ENCODE peak calls at places on chromosomes 2 and 18, in seven cellular contexts. One of them, this sample, is unnamed.

GRCh38 chr2:240856151-240856980 is 12.3 kb upstream of the AGXT start:
- DNase-seq in left ventricle myocardium inferior: no peak
- DNase-seq in mucosa of descending colon: no peak
- DNase-seq in WERI-Rb-1: peak
- DNase-seq in fibroblast of villous mesenchyme: no peak
- DNase-seq in CD14-positive monocyte: no peak
- DNase-seq in GM12865: peak
- DNase-seq in this sample: no peak

GRCh38 chr2:238097988-238098853 is 1.9 kb upstream of the ESPNL start:
- DNase-seq in mucosa of descending colon: peak
- DNase-seq in CD14-positive monocyte: peak
- DNase-seq in WERI-Rb-1: peak
- DNase-seq in left ventricle myocardium inferior: peak
- DNase-seq in fibroblast of villous mesenchyme: peak
- DNase-seq in GM12865: peak
- DNase-seq in this sample: peak

GRCh38 chr2:46847185-46847710 is 68.4 kb downstream of the MCFD2 start:
- DNase-seq in left ventricle myocardium inferior: peak
- DNase-seq in mucosa of descending colon: peak
- DNase-seq in WERI-Rb-1: no peak
- DNase-seq in CD14-positive monocyte: peak
- DNase-seq in GM12865: no peak
- DNase-seq in fibroblast of villous mesenchyme: peak
- DNase-seq in this sample: no peak

GRCh38 chr18:31371970-31372369 is 4.6 kb upstream of the DSG4 start:
- DNase-seq in CD14-positive monocyte: no peak
- DNase-seq in WERI-Rb-1: no peak
- DNase-seq in fibroblast of villous mesenchyme: no peak
- DNase-seq in mucosa of descending colon: no peak
- DNase-seq in GM12865: no peak
- DNase-seq in left ventricle myocardium inferior: no peak
- DNase-seq in this sample: no peak

GRCh38 chr2:164538250-164538866 is 82.9 kb downstream of the GRB14 start:
- DNase-seq in fibroblast of villous mesenchyme: peak
- DNase-seq in WERI-Rb-1: peak
- DNase-seq in CD14-positive monocyte: no peak
- DNase-seq in mucosa of descending colon: peak
- DNase-seq in GM12865: peak
- DNase-seq in left ventricle myocardium inferior: no peak
- DNase-seq in this sample: no peak

GRCh38 chr2:126843046-126843445 is 55.6 kb upstream of the TEX51 start:
- DNase-seq in left ventricle myocardium inferior: no peak
- DNase-seq in fibroblast of villous mesenchyme: no peak
- DNase-seq in GM12865: no peak
- DNase-seq in WERI-Rb-1: no peak
- DNase-seq in mucosa of descending colon: no peak
- DNase-seq in CD14-positive monocyte: no peak
- DNase-seq in this sample: no peak

GRCh38 chr2:47269316-47270232 is 114.5 kb upstream of the STPG4 start:
- DNase-seq in GM12865: no peak
- DNase-seq in fibroblast of villous mesenchyme: peak
- DNase-seq in left ventricle myocardium inferior: peak
- DNase-seq in mucosa of descending colon: peak
- DNase-seq in WERI-Rb-1: no peak
- DNase-seq in CD14-positive monocyte: peak
- DNase-seq in this sample: no peak

GRCh38 chr18:59951591-59951990 is 51.8 kb downstream of the PMAIP1 start:
- DNase-seq in WERI-Rb-1: no peak
- DNase-seq in mucosa of descending colon: no peak
- DNase-seq in CD14-positive monocyte: no peak
- DNase-seq in fibroblast of villous mesenchyme: no peak
- DNase-seq in left ventricle myocardium inferior: no peak
- DNase-seq in GM12865: no peak
- DNase-seq in this sample: no peak

GRCh38 chr2:152537252-152537651 is 180.0 kb downstream of the PRPF40A start:
- DNase-seq in left ventricle myocardium inferior: no peak
- DNase-seq in GM12865: no peak
- DNase-seq in CD14-positive monocyte: no peak
- DNase-seq in fibroblast of villous mesenchyme: peak
- DNase-seq in mucosa of descending colon: no peak
- DNase-seq in WERI-Rb-1: peak
- DNase-seq in this sample: no peak

GRCh38 chr2:66839551-66840320 is 404.8 kb downstream of the MEIS1 start:
- DNase-seq in CD14-positive monocyte: no peak
- DNase-seq in GM12865: no peak
- DNase-seq in mucosa of descending colon: no peak
- DNase-seq in WERI-Rb-1: no peak
- DNase-seq in left ventricle myocardium inferior: no peak
- DNase-seq in fibroblast of villous mesenchyme: no peak
- DNase-seq in this sample: no peak

GRCh38 chr2:226308981-226309380 is 490.6 kb downstream of the IRS1 start:
- DNase-seq in mucosa of descending colon: no peak
- DNase-seq in WERI-Rb-1: no peak
- DNase-seq in left ventricle myocardium inferior: no peak
- DNase-seq in fibroblast of villous mesenchyme: peak
- DNase-seq in GM12865: no peak
- DNase-seq in CD14-positive monocyte: no peak
- DNase-seq in this sample: no peak

GRCh38 chr2:111662039-111662740 is 221.8 kb downstream of the ANAPC1 start:
- DNase-seq in GM12865: no peak
- DNase-seq in fibroblast of villous mesenchyme: no peak
- DNase-seq in mucosa of descending colon: no peak
- DNase-seq in left ventricle myocardium inferior: no peak
- DNase-seq in WERI-Rb-1: no peak
- DNase-seq in CD14-positive monocyte: no peak
- DNase-seq in this sample: no peak

GRCh38 chr2:18149660-18150246 is 271.3 kb downstream of the KCNS3 start:
- DNase-seq in mucosa of descending colon: no peak
- DNase-seq in GM12865: peak
- DNase-seq in left ventricle myocardium inferior: no peak
- DNase-seq in WERI-Rb-1: no peak
- DNase-seq in CD14-positive monocyte: no peak
- DNase-seq in fibroblast of villous mesenchyme: peak
- DNase-seq in this sample: no peak

DNA sequence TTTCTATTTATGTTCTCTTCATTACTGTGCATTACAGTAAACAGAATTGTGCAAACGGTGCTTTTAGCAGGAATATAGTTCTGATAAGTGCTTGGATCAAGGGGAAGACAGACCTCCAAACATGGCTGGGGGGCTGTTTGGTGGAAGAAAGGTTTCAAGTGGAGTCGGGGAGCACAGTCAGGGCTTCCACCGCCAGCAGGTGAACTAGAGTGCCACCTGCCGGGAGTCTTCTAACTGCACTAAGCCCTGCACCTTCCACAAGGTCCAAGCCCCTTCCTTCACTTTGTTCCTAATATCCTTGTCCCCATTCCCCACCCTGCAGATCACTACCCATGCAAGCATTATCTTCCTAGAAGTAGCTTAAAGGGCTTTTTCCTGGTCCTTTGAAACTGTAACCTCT is 11.1 kb downstream of the ONECUT2 start:
- DNase-seq in mucosa of descending colon: peak
- DNase-seq in GM12865: peak
- DNase-seq in WERI-Rb-1: peak
- DNase-seq in fibroblast of villous mesenchyme: peak
- DNase-seq in left ventricle myocardium inferior: no peak
- DNase-seq in CD14-positive monocyte: no peak
- DNase-seq in this sample: peak
- TF ChIP-seq CTCF in mucosa of descending colon: peak
- TF ChIP-seq CTCF in GM12865: peak
- TF ChIP-seq CTCF in WERI-Rb-1: peak
- TF ChIP-seq CTCF in fibroblast of villous mesenchyme: peak
- TF ChIP-seq CTCF in left ventricle myocardium inferior: peak
- TF ChIP-seq CTCF in CD14-positive monocyte: no peak
- TF ChIP-seq CTCF in this sample: peak

DNA sequence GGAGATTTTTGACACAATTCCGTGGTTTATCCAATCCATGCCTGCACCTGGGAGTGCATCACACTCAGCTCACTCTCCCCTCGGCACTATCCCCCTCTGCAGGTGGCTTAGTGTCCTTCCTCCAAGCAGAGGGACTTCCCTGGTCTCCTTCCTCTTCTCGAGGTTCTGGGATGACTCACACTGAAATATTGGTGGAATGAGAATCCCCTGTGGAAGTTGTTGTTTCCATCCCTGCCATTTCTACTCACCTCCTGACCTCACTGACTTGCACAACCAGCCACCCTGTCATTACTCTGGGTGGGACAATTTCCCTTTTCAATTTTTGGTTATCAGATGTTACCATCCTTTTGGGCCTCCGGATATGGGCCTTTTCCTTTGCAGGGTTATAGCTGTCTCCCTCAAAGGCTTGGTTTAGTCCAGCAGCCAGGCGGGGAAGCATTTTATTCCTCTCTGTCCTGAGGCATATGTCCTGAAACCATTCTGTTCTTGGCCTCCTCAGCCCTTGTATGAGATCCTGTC is 59.9 kb downstream of the PTPRM start:
- DNase-seq in GM12865: no peak
- DNase-seq in left ventricle myocardium inferior: no peak
- DNase-seq in CD14-positive monocyte: no peak
- DNase-seq in WERI-Rb-1: no peak
- DNase-seq in mucosa of descending colon: no peak
- DNase-seq in fibroblast of villous mesenchyme: peak
- DNase-seq in this sample: peak
- TF ChIP-seq CTCF in GM12865: no peak
- TF ChIP-seq CTCF in left ventricle myocardium inferior: peak
- TF ChIP-seq CTCF in CD14-positive monocyte: no peak
- TF ChIP-seq CTCF in WERI-Rb-1: no peak
- TF ChIP-seq CTCF in mucosa of descending colon: no peak
- TF ChIP-seq CTCF in fibroblast of villous mesenchyme: peak
- TF ChIP-seq CTCF in this sample: no peak

DNA sequence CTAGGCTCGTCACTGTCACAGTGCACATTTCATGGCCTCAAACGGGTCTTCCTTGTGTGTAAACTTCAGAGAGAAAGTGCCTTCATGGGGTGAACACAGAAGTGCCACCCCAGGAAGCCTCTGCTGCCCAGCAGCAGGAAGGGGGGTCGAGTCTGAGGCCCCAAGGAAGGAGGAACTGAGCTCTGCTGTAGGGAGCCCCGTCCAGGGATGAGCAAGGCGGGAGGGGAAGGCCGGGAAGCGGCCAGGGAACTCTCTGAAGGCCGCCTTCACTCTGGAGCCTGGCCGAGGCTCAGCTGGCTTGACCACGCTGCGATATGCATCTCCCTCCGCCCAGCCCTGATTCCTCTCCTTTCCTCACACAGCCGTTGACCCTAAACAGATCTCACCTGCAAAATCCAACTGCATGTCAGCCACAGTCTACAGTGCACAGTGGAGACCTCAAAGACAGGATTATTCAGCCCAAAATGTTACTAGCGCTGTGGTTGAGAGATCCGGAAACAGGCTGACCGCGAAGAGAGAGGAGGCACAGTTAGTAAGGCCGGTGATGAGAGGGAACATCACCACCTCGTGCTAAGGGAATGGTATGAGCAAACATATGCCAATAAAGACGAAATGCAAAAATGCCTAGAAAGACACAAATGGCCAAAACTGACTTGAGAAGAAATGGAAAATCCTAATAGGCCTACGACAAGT is 34.2 kb upstream of the CTDP1 start:
- DNase-seq in mucosa of descending colon: no peak
- DNase-seq in left ventricle myocardium inferior: no peak
- DNase-seq in WERI-Rb-1: no peak
- DNase-seq in GM12865: no peak
- DNase-seq in CD14-positive monocyte: no peak
- DNase-seq in fibroblast of villous mesenchyme: no peak
- DNase-seq in this sample: no peak
- TF ChIP-seq CTCF in mucosa of descending colon: no peak
- TF ChIP-seq CTCF in left ventricle myocardium inferior: no peak
- TF ChIP-seq CTCF in WERI-Rb-1: no peak
- TF ChIP-seq CTCF in GM12865: no peak
- TF ChIP-seq CTCF in CD14-positive monocyte: no peak
- TF ChIP-seq CTCF in fibroblast of villous mesenchyme: no peak
- TF ChIP-seq CTCF in this sample: no peak

GRCh38 chr2:180238729-180239128 is 231.6 kb upstream of the CWC22 start:
- DNase-seq in GM12865: no peak
- DNase-seq in mucosa of descending colon: no peak
- DNase-seq in WERI-Rb-1: no peak
- DNase-seq in fibroblast of villous mesenchyme: no peak
- DNase-seq in left ventricle myocardium inferior: no peak
- DNase-seq in CD14-positive monocyte: no peak
- DNase-seq in this sample: no peak

GRCh38 chr2:180246281-180246680 is 239.2 kb upstream of the CWC22 start:
- DNase-seq in GM12865: no peak
- DNase-seq in fibroblast of villous mesenchyme: no peak
- DNase-seq in WERI-Rb-1: no peak
- DNase-seq in mucosa of descending colon: no peak
- DNase-seq in left ventricle myocardium inferior: no peak
- DNase-seq in CD14-positive monocyte: no peak
- DNase-seq in this sample: no peak

GRCh38 chr2:180240774-180241173 is 233.7 kb upstream of the CWC22 start:
- DNase-seq in WERI-Rb-1: no peak
- DNase-seq in GM12865: no peak
- DNase-seq in left ventricle myocardium inferior: no peak
- DNase-seq in mucosa of descending colon: peak
- DNase-seq in fibroblast of villous mesenchyme: peak
- DNase-seq in CD14-positive monocyte: no peak
- DNase-seq in this sample: no peak
- TF ChIP-seq CTCF in WERI-Rb-1: no peak
- TF ChIP-seq CTCF in GM12865: no peak
- TF ChIP-seq CTCF in left ventricle myocardium inferior: no peak
- TF ChIP-seq CTCF in mucosa of descending colon: no peak
- TF ChIP-seq CTCF in fibroblast of villous mesenchyme: peak
- TF ChIP-seq CTCF in CD14-positive monocyte: no peak
- TF ChIP-seq CTCF in this sample: no peak

GRCh38 chr2:193861557-193861956 is 1666.8 kb upstream of the TMEFF2 start:
- DNase-seq in WERI-Rb-1: no peak
- DNase-seq in fibroblast of villous mesenchyme: no peak
- DNase-seq in CD14-positive monocyte: no peak
- DNase-seq in left ventricle myocardium inferior: no peak
- DNase-seq in mucosa of descending colon: no peak
- DNase-seq in GM12865: no peak
- DNase-seq in this sample: no peak
- TF ChIP-seq CTCF in WERI-Rb-1: no peak
- TF ChIP-seq CTCF in fibroblast of villous mesenchyme: no peak
- TF ChIP-seq CTCF in CD14-positive monocyte: no peak
- TF ChIP-seq CTCF in left ventricle myocardium inferior: no peak
- TF ChIP-seq CTCF in mucosa of descending colon: no peak
- TF ChIP-seq CTCF in GM12865: no peak
- TF ChIP-seq CTCF in this sample: peak

GRCh38 chr2:234579231-234579962 is 82.5 kb upstream of the ARL4C start:
- DNase-seq in GM12865: no peak
- DNase-seq in CD14-positive monocyte: no peak
- DNase-seq in fibroblast of villous mesenchyme: peak
- DNase-seq in mucosa of descending colon: no peak
- DNase-seq in WERI-Rb-1: peak
- DNase-seq in left ventricle myocardium inferior: no peak
- DNase-seq in this sample: no peak
- TF ChIP-seq CTCF in GM12865: no peak
- TF ChIP-seq CTCF in CD14-positive monocyte: no peak
- TF ChIP-seq CTCF in fibroblast of villous mesenchyme: no peak
- TF ChIP-seq CTCF in mucosa of descending colon: no peak
- TF ChIP-seq CTCF in WERI-Rb-1: peak
- TF ChIP-seq CTCF in left ventricle myocardium inferior: no peak
- TF ChIP-seq CTCF in this sample: no peak

This sample was measured in endothelial cell.